ENCODE peak calls at places on chromosomes 5 and 9, in four cellular contexts. J is GM12878, L is K562, D is HepG2. F is an unnamed sample. For H3K27me3, the result is how much of the 10 kb centered on the place peaks cover.

GRCh38 chr5:15026011-15026481 is 154.5 kb upstream of the ANKH start:
- DNase-seq in D (no peak), L (no peak), J (no peak), F (no peak)

GRCh38 chr9:86891091-86891490 is 56.2 kb downstream of the GAS1 start:
- DNase-seq in L (no peak), D (no peak), J (no peak), F (no peak)

GRCh38 chr9:133738039-133738805 is at the start of gene SARDH:
- DNase-seq in J (no peak), D (peak), L (peak), F (peak)

GRCh38 chr9:113216406-113216805 is 4.7 kb downstream of the FKBP15 start:
- DNase-seq in D (no peak), L (no peak), J (no peak), F (no peak)

GRCh38 chr5:45017568-45017967 is 208.8 kb downstream of the MRPS30 start:
- DNase-seq in D (no peak), J (no peak), L (no peak), F (no peak)

GRCh38 chr9:137691648-137692357 is 73.0 kb downstream of the EHMT1 start:
- DNase-seq in D (no peak), L (no peak), J (no peak), F (peak)

GRCh38 chr5:133962801-133963476 is 5.5 kb downstream of the C5orf15 start:
- DNase-seq in D (no peak), L (peak), J (no peak), F (peak)

GRCh38 chr5:29005386-29005785 is 1967.0 kb upstream of the CDH9 start:
- DNase-seq in L (peak), J (no peak), D (peak), F (no peak)

GRCh38 chr9:126456802-126457547 is 130.3 kb downstream of the MVB12B start:
- DNase-seq in L (no peak), D (no peak), J (no peak), F (no peak)

GRCh38 chr9:21153688-21154608 is 12.3 kb upstream of the IFNW1 start:
- DNase-seq in L (no peak), J (no peak), D (no peak), F (peak)

GRCh38 chr5:59503223-59503622 is 390.3 kb downstream of the PDE4D start:
- DNase-seq in D (no peak), L (no peak), J (no peak), F (peak)

GRCh38 chr5:57659889-57660288 is 177.3 kb upstream of the ACTBL2 start:
- DNase-seq in J (no peak), L (no peak), D (no peak), F (no peak)

GRCh38 chr5:121851643-121852574 is at the start of gene FTMT:
- DNase-seq in J (no peak), L (no peak), D (no peak), F (no peak)

GRCh38 chr9:99999797-100000196 is 93.3 kb downstream of the STX17 start:
- DNase-seq in D (no peak), J (no peak), L (no peak), F (no peak)

GRCh38 chr5:132211787-132212186 is 15.9 kb downstream of the P4HA2 start:
- DNase-seq in J (no peak), L (no peak), D (no peak), F (no peak)

GRCh38 chr5:175195698-175196656 is 248.0 kb downstream of the DRD1 start:
- DNase-seq in J (no peak), L (no peak), D (peak), F (no peak)

GRCh38 chr5:116084231-116084630 is 594 bp upstream of the COMMD10 start:
- DNase-seq in J (no peak), L (peak), D (no peak), F (no peak)

GRCh38 chr9:11871832-11872231 is 821.4 kb upstream of the TYRP1 start:
- DNase-seq in L (no peak), D (no peak), J (no peak), F (no peak)

GRCh38 chr9:35500130-35500748 is 10.3 kb downstream of the RUSC2 start:
- DNase-seq in D (no peak), J (no peak), L (no peak), F (no peak)

GRCh38 chr5:12019306-12019705 is 115.1 kb upstream of the CTNND2 start:
- DNase-seq in L (no peak), J (no peak), D (no peak), F (no peak)

GRCh38 chr9:37913480-37914153 is 9.7 kb upstream of the SLC25A51 start:
- DNase-seq in D (peak), L (peak), J (peak), F (peak)

GRCh38 chr5:94157704-94158608 is 416.6 kb upstream of the POU5F2 start:
- DNase-seq in L (no peak), D (no peak), J (no peak), F (no peak)

GRCh38 chr9:136088939-136089696 is 6.0 kb downstream of the NACC2 start:
- DNase-seq in J (no peak), D (no peak), L (no peak), F (no peak)

DNA sequence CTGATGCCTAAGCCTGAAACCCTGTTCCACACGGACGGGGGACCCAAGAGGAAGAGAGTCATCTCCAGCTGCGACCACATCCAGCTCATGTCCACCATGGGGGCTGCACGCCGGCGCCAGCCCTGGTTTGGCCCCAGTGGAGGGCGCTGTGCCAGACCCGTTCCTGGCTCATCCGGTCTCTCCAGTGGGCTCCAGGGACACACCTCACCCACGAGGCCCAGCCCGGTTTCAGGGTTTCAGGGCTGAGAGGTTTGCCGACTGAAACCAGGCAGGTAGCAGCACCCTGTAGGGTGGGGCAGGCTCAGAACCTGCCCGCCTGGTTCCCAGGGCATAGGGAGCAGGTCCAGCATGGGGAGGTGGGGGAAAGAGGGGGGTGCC is 71.4 kb upstream of the STXBP1 start:
- DNase-seq in J (no peak), D (no peak), L (peak), F (no peak)
- H3K27ac ChIP-seq in J (no peak), D (no peak), L (peak), F (no peak)

GRCh38 chr5:149959406-149960236 is 937 bp upstream of the SLC26A2 start:
- DNase-seq in D (no peak), J (peak), L (peak), F (peak)
- TF ChIP-seq MYC in D (no peak), J (no peak), L (no peak), F (no peak)

DNA sequence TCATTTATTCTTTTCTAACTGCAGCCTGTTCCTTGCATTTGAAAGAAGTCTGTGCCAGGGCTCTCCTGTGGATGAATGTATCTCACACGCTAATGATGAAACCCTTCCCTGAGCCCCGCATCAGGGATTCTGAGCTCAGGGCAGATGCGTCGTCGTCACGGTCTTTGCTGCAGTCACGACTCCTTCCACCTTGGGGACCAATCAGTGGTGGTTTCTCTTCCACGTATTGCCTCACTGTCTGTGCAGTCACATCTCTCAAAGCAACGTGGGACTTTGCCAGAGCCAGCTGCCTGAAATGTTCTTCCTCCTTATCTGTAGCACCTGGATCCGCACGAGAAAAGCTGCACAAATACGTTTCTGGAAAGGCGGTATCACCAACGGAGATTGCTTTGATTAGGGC is 13.9 kb upstream of the UBE2QL1 start:
- DNase-seq in D (no peak), J (no peak), L (no peak), F (no peak)
- H3K27me3 ChIP-seq in D (under half), J (under half), L (under half), F (under half)

DNA sequence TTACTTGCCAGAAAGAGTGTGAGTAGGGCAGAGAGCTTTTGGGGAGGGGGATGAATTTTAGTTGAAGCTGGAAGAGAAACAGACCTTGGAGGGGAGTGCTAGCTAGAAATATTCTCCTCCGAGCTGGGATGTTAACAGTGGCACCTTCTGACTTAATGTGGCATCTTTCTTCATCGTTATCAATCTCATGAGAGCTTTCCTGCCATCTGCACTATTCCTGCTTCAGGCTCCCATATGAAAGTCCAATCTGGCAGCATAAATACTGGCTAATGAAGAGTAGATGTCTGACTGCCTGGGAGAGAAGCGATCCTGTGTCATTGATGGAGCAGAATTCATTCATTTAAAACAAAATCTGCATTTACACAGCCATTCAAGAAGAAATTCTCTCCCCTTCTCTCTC is 284.5 kb downstream of the TMEM38B start:
- DNase-seq in L (no peak), D (no peak), J (no peak), F (no peak)
- H3K27ac ChIP-seq in L (no peak), D (no peak), J (no peak), F (no peak)

DNA sequence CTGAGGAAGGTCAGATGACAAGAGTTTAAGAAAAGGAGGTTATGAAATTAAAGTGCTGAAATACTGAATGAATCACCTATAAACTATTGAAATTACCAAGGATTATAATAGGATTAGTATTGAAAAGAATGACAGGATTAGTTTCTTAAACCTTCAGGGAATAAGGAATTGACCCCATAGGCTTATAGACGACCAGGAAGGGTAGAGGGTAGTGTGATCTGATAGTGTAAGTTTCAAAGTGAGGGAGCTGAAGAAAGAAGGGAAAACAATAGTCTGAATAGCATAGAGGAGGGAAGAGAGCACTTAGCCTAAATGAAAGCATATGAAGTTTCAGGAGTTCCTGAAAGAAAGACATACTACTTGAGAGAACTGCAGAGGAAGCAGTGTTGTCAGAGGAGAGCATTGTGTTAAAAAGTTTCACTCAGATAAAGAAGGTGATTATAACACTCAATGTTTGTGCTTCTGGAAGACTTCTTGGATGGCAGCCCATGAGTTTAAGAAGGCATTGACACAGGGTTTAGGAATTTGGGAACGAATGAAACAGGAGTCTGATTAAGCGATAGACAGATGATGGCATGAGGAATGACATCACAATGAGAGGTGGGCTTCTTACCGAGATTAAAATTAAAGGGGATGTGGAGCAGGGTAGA is 557.9 kb upstream of the GRAMD2B start:
- DNase-seq in D (no peak), L (no peak), J (no peak), F (no peak)
- TF ChIP-seq MYC in D (no peak), L (no peak), J (no peak), F (no peak)

GRCh38 chr9:108072740-108073139 is 583.2 kb upstream of the KLF4 start:
- DNase-seq in L (no peak), J (no peak), D (no peak), F (no peak)
- H3K27me3 ChIP-seq in L (under half), J (under half), D (under half), F (under half)

GRCh38 chr5:123180676-123181393 is 91.8 kb downstream of the PRDM6 start:
- DNase-seq in D (no peak), L (no peak), J (no peak), F (no peak)
- H3K27ac ChIP-seq in D (no peak), L (no peak), J (no peak), F (no peak)

GRCh38 chr5:31640024-31640423 is 1.1 kb downstream of the PDZD2 start:
- DNase-seq in J (no peak), D (no peak), L (no peak), F (no peak)
- TF ChIP-seq MYC in J (no peak), D (no peak), L (no peak), F (no peak)

DNA sequence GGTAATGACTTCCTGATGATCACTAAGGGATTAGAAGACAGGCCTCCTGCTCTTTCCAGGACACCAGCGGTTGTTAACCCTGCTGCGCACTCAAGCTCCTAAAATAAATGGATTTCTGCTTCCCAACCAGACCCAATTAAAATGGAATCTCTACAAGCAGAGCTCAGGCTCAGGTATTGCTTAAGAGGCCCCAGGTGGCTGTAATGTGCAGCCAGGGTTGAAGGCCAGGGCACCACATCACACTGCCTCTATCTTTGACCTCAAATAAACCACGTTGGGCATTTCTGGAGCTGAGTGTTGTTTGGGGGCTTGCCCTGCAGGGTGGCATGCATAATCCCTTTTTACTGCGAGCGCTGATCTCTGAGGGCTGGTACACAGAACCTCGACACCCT is 108.0 kb downstream of the FBXO38 start:
- DNase-seq in J (no peak), D (peak), L (no peak), F (no peak)
- H3K27me3 ChIP-seq in J (under half), D (under half), L (under half), F (under half)

GRCh38 chr5:65264420-65264819 is 217.3 kb downstream of the ADAMTS6 start:
- DNase-seq in J (no peak), D (no peak), L (no peak), F (no peak)
- H3K27ac ChIP-seq in J (no peak), D (no peak), L (no peak), F (no peak)

F was measured in endothelial cell of umbilical vein.